ENCODE peak calls at places on chromosomes 13 and 19, in six cellular contexts. P is SK-N-SH, W is hepatocyte, K is neural progenitor cell, J is MM.1S, D is OCI-LY7. O is an unnamed sample.

GRCh38 chr19:9995079-9995478 is 15.2 kb downstream of the COL5A3 start:
- DNase-seq in D (peak; percentile 9), K (no peak), P (no peak), W (no peak), J (no peak), O (no peak)

GRCh38 chr19:14114854-14115253 is 2.7 kb downstream of the PRKACA start:
- DNase-seq in K (peak; percentile 60), J (peak; percentile 47), D (peak; percentile 57), P (peak; percentile 60), W (no peak), O (peak; percentile 77)

GRCh38 chr13:112150352-112150751 is 83.4 kb downstream of the SOX1 start:
- DNase-seq in K (no peak), D (no peak), W (no peak), P (no peak), J (no peak), O (no peak)

GRCh38 chr13:45744979-45745378 is 42.9 kb downstream of the CBY2 start:
- DNase-seq in J (no peak), P (no peak), K (no peak), D (no peak), W (no peak), O (no peak)

GRCh38 chr13:102657630-102658029 is 37.2 kb downstream of the METTL21C start:
- DNase-seq in J (no peak), W (no peak), K (no peak), P (no peak), D (no peak), O (no peak)

GRCh38 chr13:28037399-28037798 is 48.9 kb upstream of the URAD start:
- DNase-seq in D (no peak), J (no peak), W (no peak), P (no peak), K (no peak), O (no peak)

GRCh38 chr13:93268327-93269028 is 41.9 kb downstream of the GPC6 start:
- DNase-seq in D (no peak), W (no peak), P (no peak), K (no peak), J (no peak), O (peak; percentile 64)

GRCh38 chr13:20405691-20406090 is 120.0 kb downstream of the CRYL1 start:
- DNase-seq in P (no peak), D (no peak), J (no peak), W (no peak), K (peak; percentile 72), O (peak; percentile 85)

GRCh38 chr19:1270854-1271527 is 1.9 kb downstream of the CIRBP start:
- DNase-seq in J (no peak), W (no peak), P (no peak), D (peak; percentile 48), K (no peak), O (no peak)

GRCh38 chr13:40116008-40116407 is 460.5 kb downstream of the COG6 start:
- DNase-seq in W (peak; percentile 84), K (no peak), D (no peak), J (no peak), P (no peak), O (peak; percentile 5)

GRCh38 chr13:52862358-52863206 is 14.1 kb upstream of the PCDH8 start:
- DNase-seq in J (no peak), P (peak; percentile 59), W (no peak), D (peak; percentile 19), K (peak; percentile 64), O (peak; percentile 77)

GRCh38 chr19:7395793-7396192 is 47.1 kb downstream of the ARHGEF18 start:
- DNase-seq in D (no peak), J (peak; percentile 15), W (no peak), P (no peak), K (no peak), O (no peak)

GRCh38 chr19:23118400-23118799 is 1.6 kb downstream of the ZNF730 start:
- DNase-seq in W (no peak), D (peak; percentile 45), K (peak; percentile 17), P (no peak), J (no peak), O (peak; percentile 81)

GRCh38 chr13:93674337-93674755 is 447.7 kb downstream of the GPC6 start:
- DNase-seq in P (peak; percentile 21), J (no peak), K (no peak), D (no peak), W (no peak), O (no peak)

GRCh38 chr13:102369303-102369702 is 32.5 kb downstream of the FGF14 start:
- DNase-seq in D (no peak), J (no peak), P (no peak), K (no peak), W (no peak), O (no peak)

GRCh38 chr19:29603308-29603707 is 2.8 kb upstream of the POP4 start:
- DNase-seq in K (no peak), W (no peak), P (no peak), J (no peak), D (no peak), O (peak; percentile 56)

GRCh38 chr19:10044390-10044789 is 31.1 kb downstream of the RDH8 start:
- DNase-seq in J (no peak), K (no peak), D (peak; percentile 44), P (no peak), W (no peak), O (no peak)

GRCh38 chr13:30585748-30586262 is 31.9 kb upstream of the USPL1 start:
- DNase-seq in K (no peak), W (no peak), J (no peak), D (no peak), P (no peak), O (no peak)

GRCh38 chr19:38686530-38686888 is 39.1 kb downstream of the ACTN4 start:
- DNase-seq in P (no peak), J (no peak), W (no peak), K (no peak), D (no peak), O (no peak)

GRCh38 chr19:1489463-1489971 is 633 bp downstream of the PCSK4 start:
- DNase-seq in W (no peak), D (no peak), P (peak; percentile 25), J (no peak), K (no peak), O (no peak)

GRCh38 chr19:36950335-36951119 is 34.4 kb downstream of the ZNF568 start:
- DNase-seq in J (no peak), D (no peak), W (no peak), P (no peak), K (no peak), O (no peak)

GRCh38 chr13:102648046-102648445 is 46.8 kb downstream of the METTL21C start:
- DNase-seq in P (no peak), K (no peak), W (no peak), J (no peak), D (no peak), O (no peak)

GRCh38 chr13:50080856-50081105 is 65.5 kb downstream of the KCNRG start:
- DNase-seq in J (peak; percentile 15), D (no peak), K (no peak), P (no peak), W (no peak), O (no peak)

GRCh38 chr19:18298601-18299000 is 17.2 kb upstream of the JUND start:
- DNase-seq in K (no peak), W (no peak), J (no peak), D (no peak), P (no peak), O (no peak)

GRCh38 chr13:85236431-85236830 is 562.8 kb downstream of the SLITRK6 start:
- DNase-seq in P (no peak), W (no peak), K (no peak), D (no peak), J (no peak), O (no peak)

GRCh38 chr13:49858183-49858856 is 65.8 kb upstream of the KPNA3 start:
- DNase-seq in K (no peak), J (no peak), W (peak; percentile 71), D (no peak), P (no peak), O (no peak)

GRCh38 chr13:73665279-73665678 is 468.9 kb downstream of the KLF12 start:
- DNase-seq in K (no peak), P (no peak), W (no peak), J (no peak), D (no peak), O (no peak)

GRCh38 chr13:38685974-38686571 is 804 bp upstream of the FREM2 start:
- DNase-seq in W (peak; percentile 58), J (peak; percentile 46), D (no peak), K (peak; percentile 83), P (peak; percentile 16), O (peak; percentile 85)

GRCh38 chr13:81929988-81930387 is 1589.1 kb upstream of the SPRY2 start:
- DNase-seq in P (peak; percentile 3), D (no peak), K (peak; percentile 61), W (peak; percentile 51), J (no peak), O (peak; percentile 87)

GRCh38 chr13:114112826-114113322 is 19.5 kb downstream of the RASA3 start:
- DNase-seq in J (no peak), P (no peak), K (peak; percentile 67), D (no peak), W (no peak), O (peak; percentile 59)

DNA sequence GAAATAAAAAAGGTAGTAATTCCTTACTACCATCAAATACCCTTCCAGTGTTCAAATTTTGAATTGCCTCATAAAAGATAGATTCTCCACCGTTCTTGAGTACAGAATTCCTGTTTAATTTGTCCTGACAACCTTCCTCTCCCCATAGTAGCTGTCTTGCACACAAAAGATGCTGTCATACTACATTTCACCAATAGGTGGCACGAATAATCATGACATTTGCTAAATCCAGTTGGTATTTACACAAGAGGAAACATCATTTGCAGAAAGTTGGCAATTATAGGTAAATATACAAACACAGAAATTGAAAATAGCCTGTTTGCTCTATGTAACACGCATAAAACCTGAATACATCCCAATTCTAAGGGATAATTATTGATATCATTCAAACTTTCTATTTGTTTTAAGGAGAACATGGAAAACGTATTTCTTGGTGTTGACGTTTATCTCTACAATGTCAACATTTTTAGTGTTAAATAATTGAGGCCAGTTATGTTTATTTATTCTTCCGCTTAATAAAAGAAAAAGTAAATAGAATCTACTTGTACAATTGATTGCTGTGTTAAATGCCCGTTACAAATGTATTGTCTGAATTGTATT is 58.3 kb upstream of the CLDN10 start:
- DNase-seq in J (peak; percentile 65), W (peak; percentile 66), D (peak; percentile 29), P (peak; percentile 62), K (peak; percentile 58), O (peak; percentile 77)
- TF ChIP-seq EZH2phosphoT487 in J (no peak), W (no peak), D (no peak), P (no peak), K (no peak), O (no peak)

GRCh38 chr19:11659612-11660011 is 62.3 kb downstream of the ZNF627 start:
- DNase-seq in W (no peak), D (peak; percentile 14), P (peak; percentile 51), K (no peak), J (peak; percentile 36), O (peak; percentile 46)
- TF ChIP-seq CTCF in W (peak; percentile 34), D (peak; percentile 68), P (peak; percentile 45), K (peak; percentile 48), J (peak; percentile 40), O (peak; percentile 51)

GRCh38 chr19:4234862-4235201 is 5.5 kb downstream of the EBI3 start:
- DNase-seq in K (no peak), P (no peak), D (no peak), J (no peak), W (no peak), O (no peak)
- TF ChIP-seq EZH2phosphoT487 in K (no peak), P (no peak), D (no peak), J (no peak), W (no peak), O (no peak)

DNA sequence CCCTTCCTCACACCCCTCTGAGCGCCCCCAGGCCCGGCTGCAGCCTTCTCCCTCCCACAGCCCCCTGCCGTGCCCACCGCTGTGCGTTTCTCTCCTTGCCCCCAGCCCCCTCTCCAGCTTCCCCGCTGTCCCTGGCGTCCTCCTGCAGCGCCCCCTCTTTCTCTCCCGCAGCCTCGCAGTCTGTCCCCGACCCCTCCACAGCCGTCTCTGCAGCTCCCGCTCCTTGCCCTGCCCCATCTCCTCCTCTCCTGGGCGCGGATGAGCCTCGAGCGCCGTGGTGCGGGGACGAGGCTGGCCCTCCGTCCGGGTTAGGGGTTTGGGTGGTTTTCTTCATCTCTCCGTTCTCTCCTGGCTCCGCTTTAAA is 1.1 kb downstream of the KMT5C start:
- DNase-seq in J (peak; percentile 25), K (peak; percentile 66), P (peak; percentile 72), W (peak; percentile 71), D (no peak), O (peak; percentile 62)
- TF ChIP-seq CTCF in J (peak; percentile 49), K (peak; percentile 40), P (peak; percentile 48), W (peak; percentile 36), D (peak; percentile 67), O (peak; percentile 41)

O was measured in GM23338.